ENCODE peak calls at places on chromosomes 11 and 22, in four cellular contexts. Z is colonic mucosa, B is AG04450, X is PC-3. A is an unnamed sample.

GRCh38 chr22:43000441-43001175 is 14.3 kb downstream of the PACSIN2 start:
- DNase-seq in Z (no peak), B (no peak), X (peak; percentile 17), A (no peak)

GRCh38 chr22:32528316-32528715 is 53.7 kb downstream of the FBXO7 start:
- DNase-seq in Z (no peak), B (no peak), X (no peak), A (no peak)

GRCh38 chr11:27158763-27159679 is 118.4 kb downstream of the BBOX1 start:
- DNase-seq in Z (peak; percentile 61), B (peak; percentile 48), X (peak; percentile 76), A (peak; percentile 70)

GRCh38 chr22:36110306-36110791 is 50.2 kb downstream of the APOL3 start:
- DNase-seq in Z (no peak), B (no peak), X (no peak), A (peak; percentile 32)

GRCh38 chr11:94674005-94674491 is 94.1 kb upstream of the AMOTL1 start:
- DNase-seq in Z (no peak), B (no peak), X (peak; percentile 75), A (no peak)

GRCh38 chr22:33785283-33785991 is 134.8 kb downstream of the LARGE1 start:
- DNase-seq in Z (no peak), B (peak; percentile 49), X (peak; percentile 17), A (no peak)

GRCh38 chr22:20579273-20580120 is 72.1 kb downstream of the MED15 start:
- DNase-seq in Z (no peak), B (no peak), X (no peak), A (no peak)

GRCh38 chr11:130301002-130301401 is 13.7 kb downstream of the ZBTB44 start:
- DNase-seq in Z (no peak), B (no peak), X (no peak), A (no peak)

GRCh38 chr11:73376803-73377629 is 817 bp downstream of the RELT start:
- DNase-seq in Z (peak; percentile 57), B (no peak), X (peak; percentile 69), A (no peak)

GRCh38 chr11:17976651-17977050 is 36.2 kb downstream of the SERGEF start:
- DNase-seq in Z (no peak), B (no peak), X (no peak), A (no peak)

GRCh38 chr22:34070051-34070450 is 149.8 kb upstream of the LARGE1 start:
- DNase-seq in Z (no peak), B (no peak), X (no peak), A (no peak)

GRCh38 chr11:13462311-13462927 is 603 bp downstream of the BTBD10 start:
- DNase-seq in Z (peak; percentile 85), B (no peak), X (peak; percentile 72), A (no peak)

GRCh38 chr22:23182289-23183106 is 2.2 kb downstream of the BCR start:
- DNase-seq in Z (peak; percentile 42), B (no peak), X (peak; percentile 72), A (no peak)

GRCh38 chr11:77187105-77187750 is 59.2 kb downstream of the MYO7A start:
- DNase-seq in Z (no peak), B (no peak), X (no peak), A (no peak)

GRCh38 chr11:45930951-45931563 is 8.6 kb downstream of the LARGE2 start:
- DNase-seq in Z (no peak), B (no peak), X (no peak), A (no peak)

GRCh38 chr11:93188726-93189125 is 9.1 kb downstream of the SLC36A4 start:
- DNase-seq in Z (no peak), B (no peak), X (no peak), A (no peak)

GRCh38 chr11:102763440-102763839 is 17.0 kb downstream of the MMP10 start:
- DNase-seq in Z (no peak), B (no peak), X (peak; percentile 68), A (no peak)

GRCh38 chr11:116725434-116726221 is 47.2 kb downstream of the BUD13 start:
- DNase-seq in Z (no peak), B (no peak), X (no peak), A (no peak)

GRCh38 chr11:26244207-26244606 is 87.7 kb upstream of the ANO3 start:
- DNase-seq in Z (no peak), B (no peak), X (no peak), A (no peak)

GRCh38 chr11:115623021-115623451 is 118.8 kb upstream of the CADM1 start:
- DNase-seq in Z (peak; percentile 46), B (peak; percentile 97), X (peak; percentile 7), A (peak; percentile 96)

GRCh38 chr11:96168623-96169022 is 174.4 kb downstream of the MAML2 start:
- DNase-seq in Z (peak; percentile 34), B (peak; percentile 77), X (peak; percentile 67), A (peak; percentile 74)

GRCh38 chr11:48116843-48117242 is 99.8 kb upstream of the OR4B1 start:
- DNase-seq in Z (no peak), B (no peak), X (no peak), A (no peak)

DNA sequence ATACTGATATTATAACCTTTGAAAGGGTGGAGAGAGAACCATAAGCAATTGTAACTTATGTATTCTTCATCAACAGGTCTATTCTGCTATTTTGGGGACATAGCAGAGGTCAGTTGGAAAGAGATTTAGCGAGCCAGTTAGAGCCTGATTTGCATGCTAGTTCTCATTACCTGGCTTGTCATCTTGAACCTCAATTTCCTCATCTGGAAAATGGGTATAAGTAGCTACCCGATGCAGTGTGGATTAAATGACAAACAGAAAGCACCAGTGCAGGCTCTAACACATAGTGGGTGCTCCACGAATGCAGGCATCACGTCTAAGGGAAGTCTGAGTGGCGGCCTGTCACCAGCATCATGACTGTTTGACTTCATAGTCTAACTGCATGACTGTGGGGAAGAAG is 67.7 kb downstream of the LDLRAD3 start:
- DNase-seq in Z (no peak), B (no peak), X (no peak), A (no peak)
- H3K4me3 ChIP-seq in Z (no peak overlapping the region), B (no peak overlapping the region), X (no peak overlapping the region), A (no peak overlapping the region)

DNA sequence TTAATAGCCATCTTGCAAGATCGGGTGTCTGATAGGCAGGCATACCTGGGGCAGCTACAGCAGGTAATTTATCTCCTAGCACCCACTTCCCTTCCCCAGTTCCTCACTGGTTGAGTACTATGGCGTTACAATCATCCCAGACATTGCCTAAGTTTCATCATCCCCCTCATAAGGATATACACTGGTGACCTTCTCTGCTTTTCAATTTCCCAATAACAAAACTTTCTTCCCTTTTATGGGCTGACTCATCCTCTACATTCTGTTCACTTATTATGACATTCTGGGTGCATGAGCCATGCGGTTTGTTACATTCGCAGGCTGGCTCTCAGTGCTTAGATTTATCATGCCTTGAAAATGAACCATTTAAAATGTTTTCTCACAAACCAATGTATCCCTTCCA is 5.0 kb upstream of the MRPL11 start:
- DNase-seq in Z (no peak), B (peak; percentile 58), X (peak; percentile 98), A (no peak)
- H3K4me3 ChIP-seq in Z (no peak overlapping the region), B (no peak overlapping the region), X (no peak overlapping the region), A (no peak overlapping the region)

DNA sequence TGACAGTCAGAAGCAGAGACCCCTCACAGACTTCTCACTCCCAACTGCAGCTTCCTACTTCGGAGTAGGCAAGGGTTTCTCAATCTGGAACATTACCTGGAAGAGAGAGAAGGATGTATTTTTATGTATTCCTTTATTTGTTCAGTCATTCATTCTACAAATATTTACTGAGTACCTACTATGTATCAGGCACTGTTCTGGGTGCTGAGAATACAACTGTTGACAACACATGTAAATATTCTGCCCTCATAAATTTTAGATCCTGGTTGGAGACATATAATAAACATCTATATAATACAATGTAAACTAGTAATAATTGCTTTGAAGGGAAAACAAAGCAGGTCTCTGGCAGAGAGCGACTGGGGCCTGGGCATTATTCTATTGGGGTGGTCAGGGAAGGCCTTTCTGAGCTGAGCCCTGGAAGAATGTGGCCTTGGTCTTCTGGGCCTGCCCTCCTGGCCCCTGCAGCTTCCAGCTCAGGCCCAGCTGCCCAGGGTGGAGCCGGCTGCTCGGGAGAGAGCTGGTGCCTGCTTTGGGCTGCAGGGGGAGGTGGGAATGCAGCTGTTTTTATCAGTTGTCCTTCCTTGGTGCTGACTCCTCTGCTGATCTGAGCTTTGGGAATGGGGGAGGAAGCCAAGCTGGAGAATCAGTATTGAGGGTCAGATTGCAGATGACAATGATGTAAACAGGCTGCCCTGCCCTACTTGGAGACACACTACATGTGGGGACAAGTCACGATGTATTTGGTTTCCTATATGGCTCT is 46.8 kb downstream of the PKNOX2 start:
- DNase-seq in Z (no peak), B (no peak), X (no peak), A (no peak)
- H3K4me3 ChIP-seq in Z (no peak overlapping the region), B (no peak overlapping the region), X (no peak overlapping the region), A (no peak overlapping the region)

GRCh38 chr11:109911488-109911887 is 181.7 kb upstream of the ZC3H12C start:
- DNase-seq in Z (no peak), B (no peak), X (peak; percentile 43), A (no peak)
- H3K4me3 ChIP-seq in Z (no peak overlapping the region), B (no peak overlapping the region), X (no peak overlapping the region), A (no peak overlapping the region)

DNA sequence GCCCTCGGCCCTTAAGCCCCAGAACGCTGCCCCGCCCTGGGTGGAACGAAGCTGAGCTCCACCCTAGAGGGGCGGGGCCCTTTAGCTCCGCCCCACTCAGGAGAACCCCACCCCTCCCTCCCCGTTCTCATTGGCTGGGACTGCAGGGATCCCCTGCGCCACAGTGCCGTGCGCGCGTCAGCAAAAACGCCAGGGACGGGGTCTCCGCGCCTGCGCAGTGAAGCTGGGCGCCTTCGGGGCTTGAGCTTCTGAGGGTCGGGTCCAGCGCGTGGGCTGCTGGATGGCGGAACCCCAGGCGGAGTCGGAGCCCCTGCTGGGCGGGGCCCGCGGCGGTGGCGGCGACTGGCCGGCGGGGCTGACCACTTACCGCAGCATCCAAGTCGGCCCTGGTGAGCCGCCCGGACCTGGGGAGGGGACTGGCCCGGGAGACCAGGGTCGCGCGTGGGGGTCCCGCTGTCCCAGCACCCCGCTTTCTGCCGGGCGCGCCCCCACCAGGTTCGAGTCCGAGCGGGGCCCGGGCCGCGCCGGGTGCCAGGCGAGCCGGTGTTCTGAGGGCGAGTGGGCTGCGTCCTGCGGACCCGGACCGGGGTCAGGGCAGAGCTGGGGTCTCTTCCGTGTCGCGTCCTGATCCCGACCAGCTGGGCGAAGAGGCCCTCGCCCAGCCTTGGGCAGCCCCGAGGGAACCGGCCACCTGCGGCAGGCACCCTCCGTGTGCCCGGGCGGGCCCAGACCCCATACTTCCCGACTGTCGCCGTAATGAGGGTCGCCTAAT is at the start of gene TPCN2:
- DNase-seq in Z (peak; percentile 93), B (peak; percentile 92), X (peak; percentile 99), A (peak; percentile 91)
- H3K4me3 ChIP-seq in Z (peak within 1 kb of the TSS; percentile 75), B (peak within 1 kb of the TSS; percentile 81), X (peak within 1 kb of the TSS; percentile 93), A (peak within 1 kb of the TSS; percentile 91)

GRCh38 chr11:75554258-75555022 is 7.6 kb upstream of the SERPINH1 start:
- DNase-seq in Z (peak; percentile 72), B (peak; percentile 100), X (no peak), A (peak; percentile 99)
- H3K4me3 ChIP-seq in Z (no peak overlapping the region), B (peak overlapping the region; percentile 52), X (no peak overlapping the region), A (peak overlapping the region; percentile 14)